ENCODE peak calls at places on chromosomes 1 and 21, in four cellular contexts. One of them, this sample, is unnamed.

GRCh38 chr1:25617626-25618432 is 1.2 kb downstream of the MAN1C1 start:
- DNase-seq in GM12878: no peak
- DNase-seq in K562: no peak
- DNase-seq in HepG2: no peak
- DNase-seq in this sample: no peak

GRCh38 chr1:202046748-202047708 is 36.6 kb downstream of the ELF3 start:
- DNase-seq in GM12878: no peak
- DNase-seq in K562: no peak
- DNase-seq in HepG2: peak; percentile 63
- DNase-seq in this sample: no peak

GRCh38 chr1:102466487-102466886 is 469.8 kb upstream of the OLFM3 start:
- DNase-seq in GM12878: no peak
- DNase-seq in K562: no peak
- DNase-seq in HepG2: no peak
- DNase-seq in this sample: no peak

GRCh38 chr1:29310616-29311180 is 74.4 kb downstream of the PTPRU start:
- DNase-seq in GM12878: no peak
- DNase-seq in K562: no peak
- DNase-seq in HepG2: no peak
- DNase-seq in this sample: no peak

GRCh38 chr1:86703696-86704455 is 500 bp upstream of the SH3GLB1 start:
- DNase-seq in GM12878: peak; percentile 39
- DNase-seq in K562: peak; percentile 59
- DNase-seq in HepG2: peak; percentile 30
- DNase-seq in this sample: peak; percentile 55

GRCh38 chr1:28790384-28791035 is 21.5 kb upstream of the OPRD1 start:
- DNase-seq in GM12878: no peak
- DNase-seq in K562: peak; percentile 53
- DNase-seq in HepG2: peak; percentile 21
- DNase-seq in this sample: no peak

GRCh38 chr1:109216662-109217061 is 2.9 kb downstream of the SARS1 start:
- DNase-seq in GM12878: no peak
- DNase-seq in K562: peak; percentile 30
- DNase-seq in HepG2: no peak
- DNase-seq in this sample: no peak

GRCh38 chr1:36479505-36480051 is 3.1 kb downstream of the CSF3R start:
- DNase-seq in GM12878: no peak
- DNase-seq in K562: no peak
- DNase-seq in HepG2: no peak
- DNase-seq in this sample: no peak

GRCh38 chr1:2115008-2115921 is 65.1 kb downstream of the PRKCZ start:
- DNase-seq in GM12878: no peak
- DNase-seq in K562: no peak
- DNase-seq in HepG2: no peak
- DNase-seq in this sample: no peak

GRCh38 chr1:230566481-230566880 is 75.8 kb upstream of the COG2 start:
- DNase-seq in GM12878: no peak
- DNase-seq in K562: no peak
- DNase-seq in HepG2: no peak
- DNase-seq in this sample: no peak

GRCh38 chr1:240044620-240045019 is 47.1 kb upstream of the FMN2 start:
- DNase-seq in GM12878: no peak
- DNase-seq in K562: no peak
- DNase-seq in HepG2: no peak
- DNase-seq in this sample: no peak

GRCh38 chr1:193221641-193222040 is 35.2 kb upstream of the B3GALT2 start:
- DNase-seq in GM12878: no peak
- DNase-seq in K562: no peak
- DNase-seq in HepG2: no peak
- DNase-seq in this sample: no peak

GRCh38 chr1:197862221-197862620 is 40.2 kb upstream of the C1orf53 start:
- DNase-seq in GM12878: no peak
- DNase-seq in K562: no peak
- DNase-seq in HepG2: no peak
- DNase-seq in this sample: no peak

GRCh38 chr1:106912146-106912545 is 144.3 kb upstream of the PRMT6 start:
- DNase-seq in GM12878: no peak
- DNase-seq in K562: no peak
- DNase-seq in HepG2: no peak
- DNase-seq in this sample: no peak

GRCh38 chr1:69305621-69306020 is 262.1 kb upstream of the LRRC7 start:
- DNase-seq in GM12878: no peak
- DNase-seq in K562: peak; percentile 39
- DNase-seq in HepG2: peak; percentile 2
- DNase-seq in this sample: no peak

GRCh38 chr1:38179423-38179822 is 132.8 kb upstream of the POU3F1 start:
- DNase-seq in GM12878: no peak
- DNase-seq in K562: no peak
- DNase-seq in HepG2: no peak
- DNase-seq in this sample: no peak

GRCh38 chr1:155977607-155978324 is 581 bp downstream of the ARHGEF2 start:
- DNase-seq in GM12878: no peak
- DNase-seq in K562: peak; percentile 56
- DNase-seq in HepG2: no peak
- DNase-seq in this sample: peak; percentile 71

GRCh38 chr1:206445116-206445515 is 25.2 kb upstream of the IKBKE start:
- DNase-seq in GM12878: no peak
- DNase-seq in K562: no peak
- DNase-seq in HepG2: no peak
- DNase-seq in this sample: no peak

GRCh38 chr21:29298348-29299045 is at the start of gene BACH1:
- DNase-seq in GM12878: no peak
- DNase-seq in K562: peak; percentile 95
- DNase-seq in HepG2: peak; percentile 76
- DNase-seq in this sample: peak; percentile 97

GRCh38 chr1:81801032-81801833 is 499 bp downstream of the ADGRL2 start:
- DNase-seq in GM12878: no peak
- DNase-seq in K562: no peak
- DNase-seq in HepG2: peak; percentile 59
- DNase-seq in this sample: peak; percentile 73

GRCh38 chr1:237685553-237685952 is 205.2 kb downstream of the ZP4 start:
- DNase-seq in GM12878: no peak
- DNase-seq in K562: no peak
- DNase-seq in HepG2: no peak
- DNase-seq in this sample: no peak

GRCh38 chr1:36981126-36981525 is 53.2 kb downstream of the GRIK3 start:
- DNase-seq in GM12878: no peak
- DNase-seq in K562: no peak
- DNase-seq in HepG2: no peak
- DNase-seq in this sample: no peak

GRCh38 chr21:45631540-45631939 is 12.0 kb upstream of the PCBP3 start:
- DNase-seq in GM12878: no peak
- DNase-seq in K562: no peak
- DNase-seq in HepG2: no peak
- DNase-seq in this sample: no peak

GRCh38 chr1:156709743-156710489 is 4.5 kb upstream of the CRABP2 start:
- DNase-seq in GM12878: no peak
- DNase-seq in K562: no peak
- DNase-seq in HepG2: no peak
- DNase-seq in this sample: no peak

GRCh38 chr1:112057736-112058135 is 68.3 kb upstream of the KCND3 start:
- DNase-seq in GM12878: no peak
- DNase-seq in K562: no peak
- DNase-seq in HepG2: no peak
- DNase-seq in this sample: no peak

GRCh38 chr21:15774590-15774989 is 44.8 kb downstream of the USP25 start:
- DNase-seq in GM12878: no peak
- DNase-seq in K562: no peak
- DNase-seq in HepG2: no peak
- DNase-seq in this sample: no peak

GRCh38 chr1:32883338-32883737 is 3.0 kb upstream of the HPCA start:
- DNase-seq in GM12878: no peak
- DNase-seq in K562: no peak
- DNase-seq in HepG2: no peak
- DNase-seq in this sample: no peak

GRCh38 chr1:107750364-107750959 is 214.5 kb downstream of the VAV3 start:
- DNase-seq in GM12878: peak; percentile 19
- DNase-seq in K562: peak; percentile 77
- DNase-seq in HepG2: peak; percentile 65
- DNase-seq in this sample: peak; percentile 66

GRCh38 chr1:66356605-66357004 is 177.3 kb upstream of the SGIP1 start:
- DNase-seq in GM12878: no peak
- DNase-seq in K562: no peak
- DNase-seq in HepG2: no peak
- DNase-seq in this sample: no peak

GRCh38 chr1:214808845-214809460 is 206.0 kb downstream of the CENPF start:
- DNase-seq in GM12878: no peak
- DNase-seq in K562: peak; percentile 12
- DNase-seq in HepG2: peak; percentile 22
- DNase-seq in this sample: no peak

GRCh38 chr21:41167348-41168342 is at the start of gene BACE2:
- DNase-seq in GM12878: no peak
- DNase-seq in K562: peak; percentile 49
- DNase-seq in HepG2: no peak
- DNase-seq in this sample: peak; percentile 72

DNA sequence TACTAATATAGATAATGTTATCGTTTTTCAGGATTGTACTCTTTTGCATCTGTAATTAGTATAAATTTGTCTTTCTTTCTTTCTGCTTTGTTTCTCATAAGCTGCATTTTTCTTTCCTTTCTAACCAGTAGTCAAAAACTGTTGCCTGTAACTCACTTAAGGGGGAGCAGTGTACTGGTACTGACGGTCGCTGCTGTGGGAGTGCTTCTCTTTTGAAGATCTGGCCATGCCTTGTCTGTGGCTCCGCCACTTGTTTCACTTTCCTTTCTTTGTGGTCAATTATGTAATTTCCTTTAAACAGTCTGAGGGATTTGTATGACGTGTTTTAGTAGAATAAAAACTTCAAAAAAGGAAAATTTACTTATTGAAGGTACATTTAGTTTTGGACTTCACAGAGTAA is 37.0 kb downstream of the MIA3 start:
- DNase-seq in GM12878: peak; percentile 72
- DNase-seq in K562: no peak
- DNase-seq in HepG2: no peak
- DNase-seq in this sample: no peak
- TF ChIP-seq FOXK2 in GM12878: no peak
- TF ChIP-seq FOXK2 in K562: no peak
- TF ChIP-seq FOXK2 in HepG2: no peak
- TF ChIP-seq FOXK2 in this sample: no peak

DNA sequence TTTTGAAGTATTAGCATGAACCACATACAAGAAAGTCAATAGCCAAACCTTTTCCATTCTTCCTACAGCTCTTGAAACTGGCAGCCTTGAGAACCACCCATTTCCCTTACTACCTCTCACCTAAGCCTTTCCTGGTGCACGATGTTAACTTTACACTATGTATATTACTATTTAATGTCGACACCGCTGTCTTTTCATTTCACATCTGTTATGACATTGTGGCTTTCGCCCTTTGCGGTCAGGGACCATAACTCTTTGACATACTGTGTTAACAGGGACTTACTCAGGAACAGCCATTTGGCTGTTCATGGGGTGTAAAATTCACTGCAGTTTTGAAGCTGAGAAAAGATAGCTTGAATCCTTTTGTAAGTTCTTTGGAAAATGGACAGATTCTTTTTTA is 21.1 kb upstream of the GPR88 start:
- DNase-seq in GM12878: no peak
- DNase-seq in K562: no peak
- DNase-seq in HepG2: no peak
- DNase-seq in this sample: no peak
- TF ChIP-seq TARDBP in GM12878: no peak
- TF ChIP-seq TARDBP in K562: no peak
- TF ChIP-seq TARDBP in HepG2: no peak
- TF ChIP-seq TARDBP in this sample: no peak

GRCh38 chr1:207842506-207842905 is 68.4 kb downstream of the CD34 start:
- DNase-seq in GM12878: no peak
- DNase-seq in K562: no peak
- DNase-seq in HepG2: no peak
- DNase-seq in this sample: no peak

GRCh38 chr1:207845109-207845508 is 65.8 kb downstream of the CD34 start:
- DNase-seq in GM12878: no peak
- DNase-seq in K562: no peak
- DNase-seq in HepG2: no peak
- DNase-seq in this sample: no peak

GRCh38 chr1:207847116-207847515 is 63.8 kb downstream of the CD34 start:
- DNase-seq in GM12878: no peak
- DNase-seq in K562: no peak
- DNase-seq in HepG2: no peak
- DNase-seq in this sample: no peak

GRCh38 chr1:207841907-207842306 is 69.0 kb downstream of the CD34 start:
- DNase-seq in GM12878: no peak
- DNase-seq in K562: no peak
- DNase-seq in HepG2: no peak
- DNase-seq in this sample: no peak

GRCh38 chr1:207844374-207844773 is 66.6 kb downstream of the CD34 start:
- DNase-seq in GM12878: no peak
- DNase-seq in K562: no peak
- DNase-seq in HepG2: no peak
- DNase-seq in this sample: no peak
- TF ChIP-seq FOXM1 in GM12878: no peak
- TF ChIP-seq FOXM1 in K562: no peak
- TF ChIP-seq FOXM1 in HepG2: no peak
- TF ChIP-seq FOXM1 in this sample: no peak

GRCh38 chr1:154466879-154467767 is 34.9 kb upstream of the TDRD10 start:
- DNase-seq in GM12878: peak; percentile 43
- DNase-seq in K562: peak; percentile 44
- DNase-seq in HepG2: no peak
- DNase-seq in this sample: no peak

GRCh38 chr1:154467768-154468102 is 34.3 kb upstream of the TDRD10 start:
- DNase-seq in GM12878: no peak
- DNase-seq in K562: no peak
- DNase-seq in HepG2: no peak
- DNase-seq in this sample: no peak

GRCh38 chr1:154466136-154466665 is 35.8 kb upstream of the TDRD10 start:
- DNase-seq in GM12878: no peak
- DNase-seq in K562: no peak
- DNase-seq in HepG2: no peak
- DNase-seq in this sample: no peak

GRCh38 chr1:154469844-154470417 is 32.1 kb upstream of the TDRD10 start:
- DNase-seq in GM12878: no peak
- DNase-seq in K562: no peak
- DNase-seq in HepG2: peak; percentile 50
- DNase-seq in this sample: no peak

DNA sequence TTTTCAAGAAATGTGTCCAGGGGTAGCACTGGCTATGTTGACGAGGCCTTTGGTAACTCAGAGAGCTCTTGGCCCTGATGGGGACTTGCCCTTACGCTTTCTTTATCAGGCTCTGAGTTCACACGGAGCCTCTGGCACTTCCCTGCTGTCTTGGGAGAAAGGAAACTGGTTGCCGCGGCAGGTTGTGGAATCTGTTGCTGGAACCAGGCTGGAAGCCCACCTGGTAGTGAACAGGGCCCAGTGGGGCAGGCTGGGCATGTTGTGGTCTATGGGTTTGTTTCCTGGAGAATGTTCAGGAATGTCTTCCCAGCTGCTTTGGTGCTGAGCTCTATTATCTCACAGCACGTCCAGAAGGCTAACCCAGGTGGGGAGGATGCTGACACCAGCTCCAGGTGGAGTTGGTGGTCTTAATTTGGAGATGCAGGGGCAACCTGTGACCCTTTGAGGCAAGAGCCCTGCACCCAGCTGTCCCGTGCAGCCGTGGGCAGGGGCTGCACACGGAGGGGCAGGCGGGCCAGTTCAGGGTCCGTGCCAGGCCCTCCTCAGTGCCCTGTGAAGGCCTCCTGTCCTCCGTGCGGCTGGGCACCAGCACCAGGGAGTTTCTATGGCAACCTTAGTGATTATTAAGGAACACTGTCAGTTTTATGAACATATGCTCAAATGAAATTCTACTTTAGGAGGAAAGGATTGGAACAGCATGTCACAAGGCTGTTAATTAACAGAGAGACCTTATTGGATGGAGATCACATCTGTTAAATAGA is 33.4 kb upstream of the TDRD10 start:
- DNase-seq in GM12878: no peak
- DNase-seq in K562: no peak
- DNase-seq in HepG2: no peak
- DNase-seq in this sample: no peak
- TF ChIP-seq FOXK2 in GM12878: no peak
- TF ChIP-seq FOXK2 in K562: no peak
- TF ChIP-seq FOXK2 in HepG2: no peak
- TF ChIP-seq FOXK2 in this sample: no peak

This sample was measured in HEK293T.